ENCODE peak calls at places on chromosome 10, in ten cellular contexts. J, M, H, L, C, K, V, X, Y and T are unnamed samples.

GRCh38 chr10:62805139-62806092 is 896 bp downstream of the ADO start:
- DNase-seq in H (peak; percentile 39), M (peak; percentile 29), L (peak; percentile 52), J (peak; percentile 51), V (peak; percentile 58), K (peak; percentile 67), C (no peak), X (peak; percentile 42), Y (no peak), T (peak; percentile 46)

GRCh38 chr10:70417568-70417967 is 13.6 kb downstream of the EIF4EBP2 start:
- DNase-seq in J (no peak), L (no peak), Y (no peak), H (no peak), X (no peak), K (no peak), M (no peak), V (no peak), C (no peak), T (peak; percentile 27)

GRCh38 chr10:89367529-89367928 is 10.3 kb upstream of the IFIT1B start:
- DNase-seq in M (no peak), V (no peak), C (no peak), K (no peak), L (no peak), J (no peak), H (no peak), X (no peak), Y (no peak), T (peak; percentile 8)

GRCh38 chr10:46549171-46550075 is 7.0 kb downstream of the GPRIN2 start:
- DNase-seq in X (peak; percentile 11), V (no peak), L (no peak), C (no peak), M (peak; percentile 10), H (peak; percentile 10), K (no peak), J (peak; percentile 4), Y (no peak), T (no peak)

GRCh38 chr10:83229991-83230390 is 909.3 kb upstream of the GHITM start:
- DNase-seq in L (no peak), X (no peak), K (no peak), H (no peak), M (no peak), C (no peak), V (no peak), Y (no peak), J (no peak), T (no peak)

GRCh38 chr10:30111340-30111980 is 52.1 kb upstream of the JCAD start:
- DNase-seq in X (no peak), H (no peak), C (no peak), M (no peak), L (peak; percentile 94), J (no peak), K (no peak), Y (peak; percentile 76), V (peak; percentile 41), T (peak; percentile 81)

GRCh38 chr10:4812952-4813351 is 13.1 kb upstream of the AKR1E2 start:
- DNase-seq in C (no peak), V (peak; percentile 48), M (no peak), X (peak; percentile 8), L (peak; percentile 46), K (peak; percentile 71), H (no peak), Y (peak; percentile 36), J (peak; percentile 21), T (peak; percentile 87)

GRCh38 chr10:68099736-68100135 is 9.6 kb upstream of the MYPN start:
- DNase-seq in X (no peak), M (no peak), L (peak; percentile 26), C (no peak), J (no peak), V (no peak), Y (peak; percentile 43), H (no peak), K (no peak), T (peak; percentile 66)

GRCh38 chr10:373516-374309 is 238.5 kb downstream of the ZMYND11 start:
- DNase-seq in Y (peak; percentile 35), L (peak; percentile 63), V (no peak), K (peak; percentile 62), H (peak; percentile 33), C (no peak), M (no peak), X (no peak), J (no peak), T (peak; percentile 86)

GRCh38 chr10:96850113-96850512 is 18.0 kb downstream of the LCOR start:
- DNase-seq in L (no peak), V (no peak), J (no peak), Y (no peak), C (no peak), M (no peak), K (no peak), H (no peak), X (no peak), T (no peak)

GRCh38 chr10:49403363-49403762 is 7.5 kb upstream of the DRGX start:
- DNase-seq in K (no peak), M (no peak), V (no peak), H (no peak), X (no peak), Y (no peak), J (no peak), L (no peak), C (no peak), T (no peak)

DNA sequence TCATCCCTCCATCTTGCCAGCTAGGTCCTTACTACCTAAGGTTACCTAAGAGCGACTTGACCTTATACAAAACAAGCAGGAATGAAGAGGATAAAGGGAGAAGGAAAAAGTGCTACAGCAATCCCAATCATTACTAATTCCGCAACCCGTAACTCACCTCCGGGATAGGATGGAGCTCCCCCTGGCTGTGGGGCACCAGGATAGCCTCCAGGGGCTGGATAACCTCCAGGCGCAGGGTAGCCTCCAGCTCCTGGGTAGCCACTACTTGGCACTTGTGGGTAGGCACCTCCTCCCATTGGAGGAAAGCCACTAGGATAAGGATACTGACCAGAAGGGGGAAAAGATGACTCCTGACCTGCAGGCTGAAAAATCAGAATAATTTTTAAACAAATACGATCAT is 15.8 kb downstream of the ANXA7 start:
- DNase-seq in L (no peak), H (no peak), M (no peak), X (no peak), V (no peak), C (no peak), Y (no peak), J (peak; percentile 44), K (no peak), T (no peak)
- TF ChIP-seq CTCF in L (no peak), H (no peak), M (peak; percentile 7), X (peak; percentile 15), V (peak; percentile 62), C (no peak), Y (peak; percentile 7), J (peak; percentile 44), K (no peak), T (peak; percentile 22)

DNA sequence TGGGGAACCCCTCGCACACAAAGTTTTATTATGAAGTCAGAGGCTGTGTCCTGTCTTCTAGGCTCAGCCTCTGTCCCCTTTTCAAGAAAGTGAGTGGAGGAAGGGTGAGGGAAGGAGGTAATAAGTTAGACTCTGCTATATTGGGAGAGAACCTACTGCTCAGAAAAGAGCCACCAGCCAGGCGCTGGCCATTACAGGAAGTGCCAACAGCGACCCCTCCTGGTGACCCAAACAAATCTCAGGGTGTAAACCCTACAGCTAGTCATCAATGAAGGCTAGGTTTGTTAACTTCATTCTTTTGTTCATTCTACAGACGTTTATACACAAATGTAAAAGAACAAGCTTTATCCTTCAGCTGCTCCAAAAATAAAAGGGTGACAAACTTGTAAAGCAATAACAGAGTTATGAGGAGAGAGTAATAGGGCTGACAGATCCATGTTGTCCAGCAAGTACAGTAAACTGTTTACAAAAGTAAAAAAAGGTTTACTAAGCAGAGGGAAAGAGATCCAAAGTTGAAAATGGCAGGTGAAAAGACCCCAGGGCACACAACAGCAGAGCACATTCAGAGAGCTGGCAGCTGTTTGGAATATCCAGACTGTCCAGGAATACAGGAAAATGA is 82.7 kb downstream of the FAM204A start:
- DNase-seq in Y (no peak), L (peak; percentile 15), J (peak; percentile 28), M (no peak), K (peak; percentile 74), C (no peak), V (no peak), X (peak; percentile 66), H (peak; percentile 58), T (no peak)
- TF ChIP-seq CTCF in Y (peak; percentile 64), L (peak; percentile 45), J (peak; percentile 26), M (peak; percentile 34), K (peak; percentile 64), C (no peak), V (peak; percentile 68), X (peak; percentile 83), H (peak; percentile 34), T (peak; percentile 59)

GRCh38 chr10:102630663-102631062 is 13.6 kb upstream of the TRIM8 start:
- DNase-seq in Y (no peak), K (peak; percentile 2), L (no peak), M (peak; percentile 10), X (no peak), V (no peak), J (no peak), H (no peak), C (no peak), T (no peak)

GRCh38 chr10:102629661-102630614 is 14.3 kb upstream of the TRIM8 start:
- DNase-seq in J (peak; percentile 76), K (peak; percentile 40), V (peak; percentile 88), L (peak; percentile 90), H (no peak), X (peak; percentile 70), M (peak; percentile 11), C (no peak), Y (peak; percentile 64), T (peak; percentile 87)

GRCh38 chr10:102627141-102627445 is 17.2 kb upstream of the TRIM8 start:
- DNase-seq in H (no peak), V (no peak), M (no peak), L (no peak), Y (no peak), K (no peak), C (no peak), J (no peak), X (no peak), T (no peak)

GRCh38 chr10:102627446-102628293 is 16.6 kb upstream of the TRIM8 start:
- DNase-seq in L (peak; percentile 86), V (no peak), M (peak; percentile 48), X (peak; percentile 89), H (peak; percentile 48), J (peak; percentile 45), C (no peak), K (peak; percentile 83), Y (no peak), T (peak; percentile 64)

GRCh38 chr10:102628451-102628911 is 15.8 kb upstream of the TRIM8 start:
- DNase-seq in Y (no peak), M (peak; percentile 70), H (peak; percentile 52), X (no peak), J (peak; percentile 26), K (peak; percentile 35), C (no peak), V (peak; percentile 40), L (no peak), T (no peak)
- TF ChIP-seq CTCF in Y (peak; percentile 11), M (no peak), H (no peak), X (peak; percentile 16), J (no peak), K (no peak), C (no peak), V (no peak), L (peak; percentile 5), T (peak; percentile 13)

DNA sequence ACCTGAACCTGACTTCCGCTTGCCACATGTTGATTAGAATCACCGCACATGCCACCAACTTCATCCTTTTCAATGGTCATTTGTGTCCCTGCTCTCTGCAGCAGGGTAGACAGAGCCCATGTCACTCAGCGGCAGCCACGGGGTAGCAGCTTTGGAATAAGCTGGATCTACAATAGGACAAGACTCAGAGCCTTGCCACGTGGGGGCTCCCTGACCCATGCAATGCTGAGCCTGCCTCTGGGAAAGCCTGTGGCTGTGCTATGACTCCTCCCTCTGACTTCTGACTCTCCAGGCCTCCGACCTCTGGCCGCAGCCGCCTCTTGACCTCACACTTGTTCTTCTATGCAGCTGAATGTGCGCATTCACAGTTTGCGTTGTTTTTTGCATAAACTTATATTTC is 197.8 kb upstream of the MKI67 start:
- DNase-seq in M (peak; percentile 53), H (peak; percentile 8), L (no peak), Y (no peak), V (no peak), C (no peak), J (no peak), X (peak; percentile 82), K (peak; percentile 75), T (no peak)
- TF ChIP-seq CTCF in M (peak; percentile 46), H (no peak), L (no peak), Y (no peak), V (no peak), C (no peak), J (no peak), X (peak; percentile 84), K (peak; percentile 56), T (no peak)